ENCODE peak calls at places on chromosome 1, in six cellular contexts. One of them, this sample, is unnamed.

GRCh38 chr1:53295746-53296722 is 31.8 kb downstream of the LRP8 start:
- DNase-seq in posterior cingulate gyrus: no peak
- DNase-seq in right atrium auricular region: no peak
- DNase-seq in activated CD8-positive, alpha-beta T cell treated with anti-CD3 and anti-CD28 coated beads, Interleukin-2, amount 10 ng/mL, durations not matched to agents 7 days and 5 days: no peak
- DNase-seq in colonic mucosa: peak
- DNase-seq in PC-9: no peak
- DNase-seq in this sample: no peak

GRCh38 chr1:21307210-21307609 is 16.9 kb upstream of the ECE1 start:
- DNase-seq in posterior cingulate gyrus: no peak
- DNase-seq in right atrium auricular region: no peak
- DNase-seq in activated CD8-positive, alpha-beta T cell treated with anti-CD3 and anti-CD28 coated beads, Interleukin-2, amount 10 ng/mL, durations not matched to agents 7 days and 5 days: no peak
- DNase-seq in colonic mucosa: no peak
- DNase-seq in PC-9: no peak
- DNase-seq in this sample: no peak

GRCh38 chr1:56533621-56534020 is 45.7 kb downstream of the PLPP3 start:
- DNase-seq in posterior cingulate gyrus: no peak
- DNase-seq in right atrium auricular region: no peak
- DNase-seq in activated CD8-positive, alpha-beta T cell treated with anti-CD3 and anti-CD28 coated beads, Interleukin-2, amount 10 ng/mL, durations not matched to agents 7 days and 5 days: no peak
- DNase-seq in colonic mucosa: no peak
- DNase-seq in PC-9: no peak
- DNase-seq in this sample: peak

GRCh38 chr1:55931272-55931940 is 648.0 kb downstream of the PLPP3 start:
- DNase-seq in posterior cingulate gyrus: no peak
- DNase-seq in right atrium auricular region: no peak
- DNase-seq in activated CD8-positive, alpha-beta T cell treated with anti-CD3 and anti-CD28 coated beads, Interleukin-2, amount 10 ng/mL, durations not matched to agents 7 days and 5 days: no peak
- DNase-seq in colonic mucosa: no peak
- DNase-seq in PC-9: no peak
- DNase-seq in this sample: peak

GRCh38 chr1:35449334-35450008 is 107.7 kb downstream of the KIAA0319L start:
- DNase-seq in posterior cingulate gyrus: no peak
- DNase-seq in right atrium auricular region: no peak
- DNase-seq in activated CD8-positive, alpha-beta T cell treated with anti-CD3 and anti-CD28 coated beads, Interleukin-2, amount 10 ng/mL, durations not matched to agents 7 days and 5 days: no peak
- DNase-seq in colonic mucosa: no peak
- DNase-seq in PC-9: no peak
- DNase-seq in this sample: peak

GRCh38 chr1:93904228-93904627 is 5.0 kb downstream of the GCLM start:
- DNase-seq in posterior cingulate gyrus: no peak
- DNase-seq in right atrium auricular region: no peak
- DNase-seq in activated CD8-positive, alpha-beta T cell treated with anti-CD3 and anti-CD28 coated beads, Interleukin-2, amount 10 ng/mL, durations not matched to agents 7 days and 5 days: no peak
- DNase-seq in colonic mucosa: no peak
- DNase-seq in PC-9: peak
- DNase-seq in this sample: no peak

GRCh38 chr1:230863449-230863848 is 4.9 kb downstream of the C1orf198 start:
- DNase-seq in posterior cingulate gyrus: no peak
- DNase-seq in right atrium auricular region: no peak
- DNase-seq in activated CD8-positive, alpha-beta T cell treated with anti-CD3 and anti-CD28 coated beads, Interleukin-2, amount 10 ng/mL, durations not matched to agents 7 days and 5 days: no peak
- DNase-seq in colonic mucosa: peak
- DNase-seq in PC-9: peak
- DNase-seq in this sample: no peak

GRCh38 chr1:164320780-164321683 is 238.0 kb upstream of the PBX1 start:
- DNase-seq in posterior cingulate gyrus: peak
- DNase-seq in right atrium auricular region: no peak
- DNase-seq in activated CD8-positive, alpha-beta T cell treated with anti-CD3 and anti-CD28 coated beads, Interleukin-2, amount 10 ng/mL, durations not matched to agents 7 days and 5 days: no peak
- DNase-seq in colonic mucosa: peak
- DNase-seq in PC-9: no peak
- DNase-seq in this sample: no peak

GRCh38 chr1:185843297-185843869 is 109.2 kb downstream of the HMCN1 start:
- DNase-seq in posterior cingulate gyrus: no peak
- DNase-seq in right atrium auricular region: no peak
- DNase-seq in activated CD8-positive, alpha-beta T cell treated with anti-CD3 and anti-CD28 coated beads, Interleukin-2, amount 10 ng/mL, durations not matched to agents 7 days and 5 days: no peak
- DNase-seq in colonic mucosa: no peak
- DNase-seq in PC-9: no peak
- DNase-seq in this sample: no peak

GRCh38 chr1:205630241-205630640 is 1.6 kb downstream of the ELK4 start:
- DNase-seq in posterior cingulate gyrus: no peak
- DNase-seq in right atrium auricular region: no peak
- DNase-seq in activated CD8-positive, alpha-beta T cell treated with anti-CD3 and anti-CD28 coated beads, Interleukin-2, amount 10 ng/mL, durations not matched to agents 7 days and 5 days: no peak
- DNase-seq in colonic mucosa: no peak
- DNase-seq in PC-9: no peak
- DNase-seq in this sample: no peak

GRCh38 chr1:59316497-59317128 is 19.7 kb downstream of the FGGY start:
- DNase-seq in posterior cingulate gyrus: no peak
- DNase-seq in right atrium auricular region: no peak
- DNase-seq in activated CD8-positive, alpha-beta T cell treated with anti-CD3 and anti-CD28 coated beads, Interleukin-2, amount 10 ng/mL, durations not matched to agents 7 days and 5 days: no peak
- DNase-seq in colonic mucosa: no peak
- DNase-seq in PC-9: no peak
- DNase-seq in this sample: no peak

GRCh38 chr1:110408488-110408887 is 994 bp upstream of the LAMTOR5 start:
- DNase-seq in posterior cingulate gyrus: no peak
- DNase-seq in right atrium auricular region: no peak
- DNase-seq in activated CD8-positive, alpha-beta T cell treated with anti-CD3 and anti-CD28 coated beads, Interleukin-2, amount 10 ng/mL, durations not matched to agents 7 days and 5 days: no peak
- DNase-seq in colonic mucosa: no peak
- DNase-seq in PC-9: peak
- DNase-seq in this sample: no peak

GRCh38 chr1:226820935-226821718 is 49.3 kb upstream of the PSEN2 start:
- DNase-seq in posterior cingulate gyrus: no peak
- DNase-seq in right atrium auricular region: peak
- DNase-seq in activated CD8-positive, alpha-beta T cell treated with anti-CD3 and anti-CD28 coated beads, Interleukin-2, amount 10 ng/mL, durations not matched to agents 7 days and 5 days: no peak
- DNase-seq in colonic mucosa: peak
- DNase-seq in PC-9: peak
- DNase-seq in this sample: peak

GRCh38 chr1:34742667-34743270 is 12.1 kb upstream of the GJB5 start:
- DNase-seq in posterior cingulate gyrus: peak
- DNase-seq in right atrium auricular region: peak
- DNase-seq in activated CD8-positive, alpha-beta T cell treated with anti-CD3 and anti-CD28 coated beads, Interleukin-2, amount 10 ng/mL, durations not matched to agents 7 days and 5 days: peak
- DNase-seq in colonic mucosa: peak
- DNase-seq in PC-9: peak
- DNase-seq in this sample: peak

GRCh38 chr1:179583869-179584268 is 7.8 kb upstream of the TDRD5 start:
- DNase-seq in posterior cingulate gyrus: no peak
- DNase-seq in right atrium auricular region: no peak
- DNase-seq in activated CD8-positive, alpha-beta T cell treated with anti-CD3 and anti-CD28 coated beads, Interleukin-2, amount 10 ng/mL, durations not matched to agents 7 days and 5 days: no peak
- DNase-seq in colonic mucosa: no peak
- DNase-seq in PC-9: no peak
- DNase-seq in this sample: no peak

GRCh38 chr1:117630423-117630998 is 24.7 kb downstream of the TENT5C start:
- DNase-seq in posterior cingulate gyrus: no peak
- DNase-seq in right atrium auricular region: no peak
- DNase-seq in activated CD8-positive, alpha-beta T cell treated with anti-CD3 and anti-CD28 coated beads, Interleukin-2, amount 10 ng/mL, durations not matched to agents 7 days and 5 days: no peak
- DNase-seq in colonic mucosa: no peak
- DNase-seq in PC-9: no peak
- DNase-seq in this sample: no peak

This sample was measured in MCF 10A.